ENCODE peak calls at places on chromosomes 2 and 18, in four cellular contexts. F is lower leg skin, I is IMR-90, J is upper lobe of right lung. Y is an unnamed sample.
A peak's percentile ranks its signal among the peaks of the same experiment; 100 is the strongest.

GRCh38 chr2:57776916-57777315 is 269.7 kb upstream of the VRK2 start:
- DNase-seq in F (no peak), I (no peak), J (no peak), Y (no peak)

GRCh38 chr2:180742809-180743208 is 237.6 kb upstream of the UBE2E3 start:
- DNase-seq in F (no peak), I (peak; percentile 31), J (no peak), Y (no peak)

GRCh38 chr2:12457831-12458230 is 258.9 kb upstream of the TRIB2 start:
- DNase-seq in F (no peak), I (peak; percentile 54), J (no peak), Y (no peak)

GRCh38 chr18:62384610-62385097 is 59.5 kb downstream of the TNFRSF11A start:
- DNase-seq in F (no peak), I (no peak), J (no peak), Y (no peak)

GRCh38 chr2:101473581-101473910 is 1.4 kb downstream of the RFX8 start:
- DNase-seq in F (no peak), I (peak; percentile 61), J (no peak), Y (no peak)

GRCh38 chr2:202034249-202035088 is 814 bp downstream of the FZD7 start:
- DNase-seq in F (no peak), I (no peak), J (peak; percentile 76), Y (no peak)

GRCh38 chr2:12469053-12469625 is 247.6 kb upstream of the TRIB2 start:
- DNase-seq in F (no peak), I (peak; percentile 52), J (no peak), Y (no peak)

GRCh38 chr2:105950521-105951389 is 206.0 kb downstream of the NCK2 start:
- DNase-seq in F (no peak), I (no peak), J (no peak), Y (no peak)

GRCh38 chr2:155442755-155443372 is 744.4 kb downstream of the KCNJ3 start:
- DNase-seq in F (no peak), I (no peak), J (no peak), Y (no peak)

GRCh38 chr2:25494626-25495025 is 152.9 kb upstream of the DNMT3A start:
- DNase-seq in F (no peak), I (peak; percentile 66), J (no peak), Y (no peak)

GRCh38 chr2:10873790-10874437 is 37.8 kb upstream of the KCNF1 start:
- DNase-seq in F (no peak), I (peak; percentile 62), J (no peak), Y (no peak)

GRCh38 chr2:146720170-146720569 is 1124.7 kb upstream of the ACVR2A start:
- DNase-seq in F (no peak), I (no peak), J (no peak), Y (no peak)

GRCh38 chr2:146721486-146721885 is 1123.3 kb upstream of the ACVR2A start:
- DNase-seq in F (peak; percentile 23), I (no peak), J (no peak), Y (no peak)

DNA sequence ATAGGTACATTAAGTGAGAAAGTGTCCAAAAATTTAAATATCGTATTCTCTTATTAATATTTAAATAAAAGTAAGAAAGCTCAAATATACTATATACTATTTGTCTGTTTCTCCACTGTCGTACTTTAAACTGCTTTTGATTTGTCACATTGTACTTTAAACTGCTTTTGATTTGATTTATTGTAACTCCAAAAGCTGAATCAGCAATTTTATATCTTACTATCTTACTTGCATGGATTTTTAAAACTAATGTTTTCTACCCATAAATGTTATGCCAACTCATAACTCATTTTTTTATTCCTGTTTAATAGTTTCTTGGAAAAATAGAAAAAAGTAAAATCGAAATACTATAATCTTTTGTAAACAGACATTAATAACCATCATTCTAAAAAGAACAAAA is 1128.2 kb upstream of the ACVR2A start:
- DNase-seq in F (no peak), I (no peak), J (no peak), Y (no peak)
- TF ChIP-seq CTCF in F (no peak), I (no peak), J (no peak), Y (no peak)

GRCh38 chr18:59909289-59910036 is 9.7 kb downstream of the PMAIP1 start:
- DNase-seq in F (no peak), I (peak; percentile 86), J (no peak), Y (no peak)
- TF ChIP-seq CTCF in F (no peak), I (no peak), J (no peak), Y (no peak)

GRCh38 chr2:14909795-14910194 is 277.3 kb downstream of the LRATD1 start:
- DNase-seq in F (no peak), I (no peak), J (no peak), Y (no peak)

GRCh38 chr2:14905571-14905970 is 273.1 kb downstream of the LRATD1 start:
- DNase-seq in F (no peak), I (no peak), J (no peak), Y (no peak)

GRCh38 chr2:14910659-14911058 is 278.1 kb downstream of the LRATD1 start:
- DNase-seq in F (no peak), I (no peak), J (no peak), Y (no peak)

GRCh38 chr2:14903709-14904374 is 271.3 kb downstream of the LRATD1 start:
- DNase-seq in F (no peak), I (no peak), J (peak; percentile 63), Y (no peak)

DNA sequence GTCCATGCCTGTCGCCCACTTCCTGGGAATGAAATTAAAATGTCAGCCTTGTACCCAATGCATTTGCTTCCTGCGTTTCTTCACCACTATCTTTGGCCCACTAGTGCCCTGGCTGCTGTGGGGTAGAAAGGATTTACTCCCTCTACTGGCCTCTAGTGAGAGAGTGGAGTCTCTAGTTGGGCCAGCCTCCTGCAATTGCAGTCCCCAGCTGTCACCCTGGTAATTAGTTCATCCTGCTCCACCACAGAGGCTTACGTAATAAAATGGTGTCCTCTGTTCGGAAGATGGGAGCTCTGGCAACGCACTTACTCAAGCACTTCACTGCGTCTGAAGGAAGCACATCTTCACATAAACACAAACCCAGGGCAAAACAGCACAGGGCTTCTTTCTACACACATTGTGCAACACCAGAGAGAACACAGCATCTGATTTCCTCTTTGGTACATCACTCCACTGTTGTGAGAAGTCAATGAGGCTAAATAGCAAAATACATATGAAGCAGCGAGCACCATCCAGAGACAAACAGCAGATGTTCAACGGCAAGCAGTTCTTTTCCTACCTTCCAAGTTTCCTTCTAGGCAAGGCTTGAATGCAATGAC is 274.6 kb downstream of the LRATD1 start:
- DNase-seq in F (no peak), I (no peak), J (no peak), Y (no peak)
- TF ChIP-seq CTCF in F (no peak), I (no peak), J (no peak), Y (no peak)

GRCh38 chr2:208269091-208269490 is 3.0 kb downstream of the PIKFYVE start:
- DNase-seq in F (no peak), I (no peak), J (no peak), Y (no peak)
- TF ChIP-seq CTCF in F (no peak), I (peak; percentile 20), J (peak; percentile 19), Y (no peak)

DNA sequence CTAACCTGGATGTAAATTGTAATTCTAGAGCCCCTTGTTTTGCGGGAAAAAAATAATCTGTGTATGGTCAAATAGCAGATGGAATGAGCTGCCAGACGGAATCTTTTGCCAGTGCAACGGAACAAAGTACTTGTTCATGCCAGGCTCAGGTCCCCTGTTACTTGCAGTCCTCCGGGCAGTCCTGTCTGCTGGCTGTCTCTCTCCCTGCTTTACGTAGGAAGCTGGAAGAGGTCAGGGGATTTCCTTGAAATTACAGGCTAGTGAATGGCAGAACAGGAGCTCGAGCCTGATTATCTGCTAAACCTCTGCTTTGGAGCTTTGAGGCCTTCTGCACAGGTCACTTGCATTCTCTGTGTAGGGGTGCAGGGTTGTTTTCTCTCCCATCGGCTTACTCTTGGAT is 54.8 kb downstream of the LRRFIP1 start:
- DNase-seq in F (no peak), I (no peak), J (no peak), Y (no peak)
- TF ChIP-seq CTCF in F (no peak), I (no peak), J (no peak), Y (no peak)

DNA sequence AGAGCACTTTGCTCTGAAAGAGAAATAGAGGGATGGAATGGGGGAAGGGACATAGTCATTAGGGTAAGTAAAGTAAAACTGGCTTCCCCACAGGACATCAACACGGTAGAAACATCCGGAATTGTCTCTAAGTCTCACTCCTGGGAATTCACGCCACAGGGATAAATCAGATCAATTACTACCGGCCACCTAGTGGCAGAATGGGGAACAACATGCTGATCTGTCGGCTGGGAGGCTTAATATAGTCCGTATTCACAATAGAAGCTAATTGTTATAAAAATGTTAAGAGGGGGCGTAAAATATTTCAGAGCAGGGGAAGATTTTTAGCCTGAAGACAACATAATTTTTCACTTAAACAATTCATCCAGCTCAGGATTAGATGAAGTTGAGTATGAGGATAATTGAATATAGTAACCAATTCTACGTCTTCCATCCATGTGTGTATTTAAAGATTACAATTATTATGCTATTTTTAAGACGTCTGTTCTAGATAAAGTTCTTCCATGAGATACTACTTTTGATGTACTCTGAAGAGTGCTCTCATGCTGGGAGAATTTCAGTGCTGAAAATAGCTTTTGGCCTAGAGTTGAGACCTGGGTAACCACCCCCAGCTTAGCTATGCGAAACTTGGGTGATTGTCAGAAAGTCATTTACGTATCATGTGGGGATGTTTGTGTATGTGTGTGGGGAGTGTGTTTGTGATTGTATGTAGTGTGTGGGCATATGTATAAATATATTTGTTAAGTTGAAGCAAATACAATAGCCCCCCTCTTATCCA is 65.7 kb downstream of the LRRTM1 start:
- DNase-seq in F (no peak), I (peak; percentile 42), J (no peak), Y (no peak)
- TF ChIP-seq CTCF in F (no peak), I (peak; percentile 77), J (peak; percentile 79), Y (peak; percentile 30)